ENCODE peak calls at places on chromosome 6, in seven cellular contexts. G, R, M, U, C, O and I are unnamed samples.

GRCh38 chr6:137352859-137353258 is 133.7 kb upstream of the IFNGR1 start:
- DNase-seq in G (no peak), R (no peak), M (no peak), U (no peak), C (no peak), O (no peak), I (no peak)

GRCh38 chr6:36760685-36761435 is 63.2 kb downstream of the RAB44 start:
- DNase-seq in G (no peak), R (no peak), M (no peak), U (no peak), C (peak; percentile 72), O (no peak), I (no peak)

GRCh38 chr6:11607381-11607780 is 69.8 kb downstream of the TMEM170B start:
- DNase-seq in G (no peak), R (no peak), M (peak; percentile 31), U (no peak), C (no peak), O (no peak), I (no peak)

GRCh38 chr6:157459327-157459726 is 78.3 kb downstream of the ZDHHC14 start:
- DNase-seq in G (no peak), R (no peak), M (no peak), U (no peak), C (no peak), O (no peak), I (no peak)

GRCh38 chr6:64221776-64222175 is 586.2 kb downstream of the PHF3 start:
- DNase-seq in G (no peak), R (no peak), M (no peak), U (no peak), C (no peak), O (peak; percentile 2), I (no peak)

GRCh38 chr6:50087231-50087954 is 37.7 kb upstream of the DEFB112 start:
- DNase-seq in G (no peak), R (peak; percentile 73), M (peak; percentile 93), U (no peak), C (no peak), O (peak; percentile 2), I (peak; percentile 93)

GRCh38 chr6:97097068-97098047 is 172.8 kb downstream of the KLHL32 start:
- DNase-seq in G (no peak), R (no peak), M (no peak), U (no peak), C (no peak), O (peak; percentile 3), I (no peak)

GRCh38 chr6:150930816-150931215 is 65.3 kb downstream of the MTHFD1L start:
- DNase-seq in G (no peak), R (peak; percentile 88), M (no peak), U (no peak), C (no peak), O (peak; percentile 82), I (peak; percentile 87)

GRCh38 chr6:137657351-137657911 is 163.2 kb upstream of the OLIG3 start:
- DNase-seq in G (no peak), R (no peak), M (no peak), U (no peak), C (no peak), O (no peak), I (no peak)

GRCh38 chr6:117195728-117196127 is 69.6 kb upstream of the VGLL2 start:
- DNase-seq in G (no peak), R (no peak), M (peak; percentile 20), U (no peak), C (no peak), O (no peak), I (no peak)

GRCh38 chr6:117956386-117956785 is 49.3 kb downstream of the SLC35F1 start:
- DNase-seq in G (no peak), R (no peak), M (no peak), U (no peak), C (peak; percentile 20), O (no peak), I (no peak)